ENCODE peak calls at places on chromosomes 7 and 10, in ten cellular contexts. D is right cardiac atrium; N is tibial artery; S is spleen; U is AG04450; L is kidney; Z is ovary; H is GM23338; K is fibroblast of lung; P is CD4-positive, CD25-positive, alpha-beta regulatory T cell. C is an unnamed sample.

GRCh38 chr7:38465946-38466345 is 165.2 kb downstream of the AMPH start:
- DNase-seq in N (no peak), L (no peak), K (peak), P (no peak), S (no peak), D (no peak), U (no peak), Z (no peak), H (no peak), C (no peak)

GRCh38 chr7:80136276-80137045 is 1.8 kb downstream of the GNAI1 start:
- DNase-seq in L (no peak), N (no peak), P (no peak), K (peak), Z (no peak), S (no peak), D (no peak), U (no peak), H (no peak), C (no peak)

GRCh38 chr10:35643976-35644799 is 2.1 kb upstream of the FZD8 start:
- DNase-seq in P (no peak), S (no peak), Z (peak), U (no peak), H (peak), K (no peak), L (no peak), N (no peak), D (peak), C (no peak)

GRCh38 chr7:74584160-74584954 is 73.2 kb upstream of the GTF2I start:
- DNase-seq in S (no peak), Z (no peak), D (no peak), U (no peak), K (no peak), N (no peak), P (no peak), H (peak), L (no peak), C (no peak)

GRCh38 chr7:127943541-127944521 is 87.4 kb downstream of the LRRC4 start:
- DNase-seq in H (no peak), L (no peak), P (no peak), Z (no peak), S (no peak), U (no peak), K (peak), D (peak), N (no peak), C (no peak)

GRCh38 chr10:102504179-102504975 is 605 bp downstream of the SUFU start:
- DNase-seq in N (peak), Z (peak), L (peak), U (no peak), H (peak), D (peak), P (peak), S (peak), K (peak), C (no peak)

GRCh38 chr10:6625428-6625827 is 45.4 kb upstream of the PRKCQ start:
- DNase-seq in S (no peak), H (no peak), L (no peak), U (no peak), D (no peak), Z (no peak), P (no peak), N (no peak), K (no peak), C (no peak)

GRCh38 chr7:25795824-25796235 is 356.2 kb upstream of the NFE2L3 start:
- DNase-seq in D (no peak), N (no peak), U (no peak), P (no peak), Z (no peak), S (no peak), L (no peak), H (no peak), K (peak), C (no peak)

GRCh38 chr10:132578287-132578951 is 40.8 kb downstream of the INPP5A start:
- DNase-seq in U (no peak), H (no peak), P (no peak), D (no peak), S (no peak), N (no peak), L (no peak), Z (no peak), K (no peak), C (no peak)

GRCh38 chr7:70619130-70619529 is 512.8 kb upstream of the GALNT17 start:
- DNase-seq in U (no peak), P (no peak), N (no peak), Z (no peak), D (no peak), H (peak), K (no peak), S (no peak), L (no peak), C (no peak)

GRCh38 chr7:1124164-1124563 is 35.8 kb downstream of the ZFAND2A start:
- DNase-seq in Z (peak), K (no peak), N (no peak), U (no peak), S (peak), D (peak), L (peak), H (no peak), P (no peak), C (no peak)

GRCh38 chr7:11760372-11760771 is 71.6 kb downstream of the THSD7A start:
- DNase-seq in U (no peak), L (no peak), S (no peak), K (peak), N (no peak), P (no peak), D (no peak), Z (no peak), H (no peak), C (peak)

GRCh38 chr10:121774404-121774803 is 153.4 kb downstream of the ATE1 start:
- DNase-seq in K (no peak), Z (no peak), S (no peak), P (no peak), H (no peak), U (no peak), N (no peak), L (no peak), D (no peak), C (no peak)

GRCh38 chr7:137715101-137715500 is 131.7 kb downstream of the DGKI start:
- DNase-seq in P (no peak), S (no peak), N (no peak), U (no peak), L (no peak), H (no peak), Z (no peak), D (no peak), K (no peak), C (no peak)

GRCh38 chr10:20596911-20597310 is 300.2 kb downstream of the NEBL start:
- DNase-seq in Z (no peak), D (no peak), N (no peak), U (no peak), S (no peak), P (no peak), H (peak), L (no peak), K (peak), C (no peak)
- H3K4me3 ChIP-seq in Z (no peak), D (no peak), N (no peak), U (no peak), S (no peak), P (no peak), H (no peak), L (no peak), K (no peak), C (no peak)

DNA sequence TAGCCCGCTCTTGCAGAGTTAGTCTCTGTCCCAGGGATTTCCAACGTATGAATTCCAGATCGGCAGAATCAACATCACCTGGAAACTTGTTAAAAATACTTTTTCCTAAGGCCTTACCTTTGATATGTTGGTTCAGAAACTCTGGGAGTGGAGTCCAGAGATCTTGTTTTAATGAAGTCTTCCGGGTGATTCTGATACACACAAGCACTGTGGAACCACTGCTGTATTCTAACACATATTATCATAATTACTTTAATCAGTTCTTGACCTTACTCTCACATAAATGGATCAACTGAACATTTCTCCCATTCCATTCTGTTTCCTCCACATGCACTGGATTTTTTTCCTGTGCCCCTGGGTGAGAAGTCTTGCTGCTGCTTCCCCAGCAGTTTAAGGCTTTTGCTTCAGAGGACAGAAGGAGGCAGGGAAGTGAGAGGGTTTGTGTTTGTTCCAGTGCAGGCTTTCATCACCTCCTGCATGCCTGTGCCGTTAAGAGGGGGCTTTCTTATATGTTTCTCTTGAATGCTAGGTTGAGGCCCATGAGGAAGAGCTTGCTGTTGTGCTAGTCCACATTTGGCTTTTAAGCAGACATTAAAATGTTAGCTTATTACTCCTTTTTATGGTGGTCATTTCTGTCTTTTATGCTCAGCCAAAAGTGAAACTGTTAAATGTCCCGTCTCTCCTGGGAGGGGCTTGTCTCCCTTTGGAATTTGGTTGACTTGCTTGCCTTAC is 32.4 kb downstream of the CCSER2 start:
- DNase-seq in N (no peak), Z (no peak), U (no peak), P (no peak), H (peak), K (peak), L (no peak), S (no peak), D (no peak), C (no peak)
- H3K4me3 ChIP-seq in N (peak), Z (peak), U (peak), P (no peak), H (no peak), K (peak), L (peak), S (peak), D (peak), C (no peak)

GRCh38 chr10:78405781-78406180 is 372.1 kb downstream of the RPS24 start:
- DNase-seq in Z (no peak), S (no peak), L (no peak), D (peak), H (no peak), K (no peak), U (no peak), N (no peak), P (no peak), C (no peak)

GRCh38 chr10:78406648-78407008 is 373.0 kb downstream of the RPS24 start:
- DNase-seq in Z (no peak), U (no peak), K (no peak), H (no peak), L (no peak), P (no peak), N (no peak), S (no peak), D (peak), C (no peak)

GRCh38 chr10:78408671-78409472 is 375.2 kb downstream of the RPS24 start:
- DNase-seq in P (no peak), U (no peak), N (peak), H (peak), D (peak), L (peak), S (no peak), K (peak), Z (peak), C (peak)

GRCh38 chr10:78408011-78408410 is 374.3 kb downstream of the RPS24 start:
- DNase-seq in S (no peak), N (no peak), D (no peak), P (no peak), K (no peak), L (no peak), Z (no peak), U (no peak), H (no peak), C (no peak)

DNA sequence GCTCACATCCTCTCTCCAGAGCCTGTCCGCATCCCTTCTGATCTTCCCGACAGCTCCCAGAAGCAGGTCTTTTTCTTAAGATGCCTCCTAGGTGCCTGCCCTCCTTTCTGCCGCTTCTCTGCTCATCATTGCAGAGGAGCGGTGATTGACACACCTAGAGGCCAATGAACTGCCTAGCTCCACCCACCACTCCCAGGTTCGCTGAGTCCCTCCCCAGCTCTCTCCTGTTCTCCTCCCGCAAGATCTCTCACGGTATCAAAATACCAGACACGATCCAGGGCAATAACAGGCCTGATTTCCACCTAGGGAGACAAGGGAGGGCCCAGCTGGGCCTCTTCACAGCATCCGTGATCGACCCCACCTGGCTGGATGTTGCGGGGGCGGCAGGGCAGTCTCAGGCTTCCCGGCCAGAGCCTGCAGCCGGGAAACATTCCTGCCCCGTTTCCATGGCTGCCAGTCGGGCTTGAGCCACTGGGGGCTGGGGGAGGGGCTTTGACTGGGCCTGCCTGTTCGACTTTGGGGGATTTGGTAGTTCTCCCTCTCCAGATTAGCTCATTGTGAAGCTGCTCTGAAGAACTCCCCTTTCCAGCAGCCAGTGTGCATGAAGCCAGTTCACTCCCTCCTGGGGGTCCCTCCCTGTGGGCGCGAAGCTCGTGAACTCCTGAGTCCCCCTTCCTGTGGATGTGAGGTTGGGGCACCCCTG is 373.5 kb downstream of the RPS24 start:
- DNase-seq in U (peak), K (peak), L (peak), H (peak), N (peak), D (peak), P (peak), S (no peak), Z (peak), C (peak)
- H3K4me3 ChIP-seq in U (peak), K (peak), L (peak), H (peak), N (peak), D (peak), P (peak), S (no peak), Z (peak), C (peak)

GRCh38 chr7:154480817-154481216 is 428.6 kb downstream of the DPP6 start:
- DNase-seq in L (no peak), U (no peak), P (no peak), H (no peak), K (no peak), Z (no peak), D (no peak), N (no peak), S (no peak), C (no peak)
- H3K4me3 ChIP-seq in L (no peak), U (no peak), P (no peak), H (no peak), K (no peak), Z (no peak), D (no peak), N (no peak), S (no peak), C (no peak)

GRCh38 chr10:68155615-68156205 is 46.4 kb downstream of the MYPN start:
- DNase-seq in U (no peak), N (no peak), H (no peak), D (no peak), Z (no peak), K (no peak), P (no peak), S (no peak), L (no peak), C (no peak)

GRCh38 chr10:68151453-68151852 is 42.2 kb downstream of the MYPN start:
- DNase-seq in L (no peak), P (no peak), H (no peak), D (no peak), S (no peak), N (no peak), Z (no peak), U (no peak), K (no peak), C (no peak)

GRCh38 chr10:68153473-68154210 is 44.4 kb downstream of the MYPN start:
- DNase-seq in S (no peak), Z (no peak), P (no peak), U (peak), H (peak), N (no peak), K (peak), L (no peak), D (no peak), C (peak)

GRCh38 chr10:68156373-68157185 is 47.3 kb downstream of the MYPN start:
- DNase-seq in Z (peak), K (peak), S (no peak), H (peak), N (peak), L (no peak), D (peak), U (no peak), P (peak), C (peak)

GRCh38 chr10:68154211-68154497 is 44.9 kb downstream of the MYPN start:
- DNase-seq in L (no peak), K (peak), P (no peak), S (peak), D (peak), N (no peak), Z (peak), H (peak), U (peak), C (no peak)
- H3K4me3 ChIP-seq in L (no peak), K (no peak), P (no peak), S (no peak), D (no peak), N (no peak), Z (no peak), H (peak), U (peak), C (no peak)

GRCh38 chr10:119714484-119714816 is 11.4 kb upstream of the INPP5F start:
- DNase-seq in H (no peak), L (no peak), D (no peak), U (no peak), P (no peak), N (no peak), K (no peak), Z (no peak), S (no peak), C (no peak)
- H3K4me3 ChIP-seq in H (no peak), L (no peak), D (no peak), U (no peak), P (no peak), N (no peak), K (no peak), Z (no peak), S (no peak), C (no peak)

GRCh38 chr7:114653391-114654088 is 238.9 kb downstream of the FOXP2 start:
- DNase-seq in N (no peak), H (no peak), S (no peak), D (no peak), U (no peak), Z (no peak), K (peak), P (no peak), L (peak), C (no peak)
- H3K4me3 ChIP-seq in N (no peak), H (no peak), S (no peak), D (peak), U (no peak), Z (no peak), K (no peak), P (no peak), L (no peak), C (no peak)

C was measured in LNCaP clone FGC.